ENCODE peak calls at places on chromosomes 12 and 14, in four cellular contexts. D, O, X and L are unnamed samples.

GRCh38 chr12:50222275-50222783 is 55.2 kb upstream of the CERS5 start:
- DNase-seq in X (peak), O (peak), D (peak), L (peak)

GRCh38 chr12:62673027-62673815 is 206.6 kb downstream of the MON2 start:
- DNase-seq in X (no peak), D (no peak), O (no peak), L (no peak)

GRCh38 chr12:69898236-69898635 is 73.2 kb downstream of the MYRFL start:
- DNase-seq in D (no peak), O (no peak), X (peak), L (no peak)

GRCh38 chr12:122437656-122438121 is 15.2 kb upstream of the CLIP1 start:
- DNase-seq in O (no peak), D (peak), X (peak), L (peak)

GRCh38 chr14:34457186-34457585 is 4.9 kb downstream of the SPTSSA start:
- DNase-seq in O (no peak), X (no peak), D (no peak), L (no peak)

GRCh38 chr14:100762089-100762515 is 35.4 kb downstream of the DLK1 start:
- DNase-seq in O (no peak), D (no peak), X (no peak), L (no peak)

GRCh38 chr12:15220961-15221885 is at the start of gene RERG:
- DNase-seq in X (peak), D (peak), O (peak), L (peak)

GRCh38 chr14:91997492-91997891 is 42.4 kb downstream of the TRIP11 start:
- DNase-seq in O (no peak), D (no peak), X (no peak), L (no peak)

GRCh38 chr14:67943947-67944346 is 124.4 kb downstream of the RAD51B start:
- DNase-seq in O (peak), D (peak), X (peak), L (peak)

GRCh38 chr14:65704850-65705249 is 292.3 kb downstream of the FUT8 start:
- DNase-seq in O (no peak), X (no peak), D (no peak), L (no peak)

GRCh38 chr12:28130625-28131598 is 59.3 kb upstream of the CCDC91 start:
- DNase-seq in X (peak), O (no peak), D (peak), L (no peak)